ENCODE peak calls at places on chromosomes 1 and 21, in five cellular contexts. One of them, this sample, is unnamed.

GRCh38 chr1:226677121-226678020 is 61.7 kb downstream of the ITPKB start:
- DNase-seq in stimulated activated CD4-positive, alpha-beta T cell treated with anti-CD3 and anti-CD28 coated beads, Interleukin-15, amount 100 ng/mL, for 1 hour: peak; percentile 51
- DNase-seq in iPS-NIHi11: no peak
- DNase-seq in mesothelial cell of epicardium: no peak
- DNase-seq in activated CD4-positive, alpha-beta T cell treated with anti-CD3 and anti-CD28 coated beads for 4 hours: peak; percentile 72
- DNase-seq in this sample: no peak

GRCh38 chr1:210942513-210942912 is 191.4 kb downstream of the KCNH1 start:
- DNase-seq in stimulated activated CD4-positive, alpha-beta T cell treated with anti-CD3 and anti-CD28 coated beads, Interleukin-15, amount 100 ng/mL, for 1 hour: no peak
- DNase-seq in iPS-NIHi11: no peak
- DNase-seq in mesothelial cell of epicardium: no peak
- DNase-seq in activated CD4-positive, alpha-beta T cell treated with anti-CD3 and anti-CD28 coated beads for 4 hours: no peak
- DNase-seq in this sample: no peak

GRCh38 chr21:40827509-40827908 is 19.4 kb downstream of the DSCAM start:
- DNase-seq in stimulated activated CD4-positive, alpha-beta T cell treated with anti-CD3 and anti-CD28 coated beads, Interleukin-15, amount 100 ng/mL, for 1 hour: no peak
- DNase-seq in iPS-NIHi11: no peak
- DNase-seq in mesothelial cell of epicardium: no peak
- DNase-seq in activated CD4-positive, alpha-beta T cell treated with anti-CD3 and anti-CD28 coated beads for 4 hours: no peak
- DNase-seq in this sample: no peak

GRCh38 chr1:43660355-43660754 is 10.4 kb downstream of the KDM4A start:
- DNase-seq in stimulated activated CD4-positive, alpha-beta T cell treated with anti-CD3 and anti-CD28 coated beads, Interleukin-15, amount 100 ng/mL, for 1 hour: no peak
- DNase-seq in iPS-NIHi11: peak; percentile 65
- DNase-seq in mesothelial cell of epicardium: no peak
- DNase-seq in activated CD4-positive, alpha-beta T cell treated with anti-CD3 and anti-CD28 coated beads for 4 hours: no peak
- DNase-seq in this sample: no peak

GRCh38 chr1:155893389-155894142 is 17.6 kb downstream of the RIT1 start:
- DNase-seq in stimulated activated CD4-positive, alpha-beta T cell treated with anti-CD3 and anti-CD28 coated beads, Interleukin-15, amount 100 ng/mL, for 1 hour: no peak
- DNase-seq in iPS-NIHi11: peak; percentile 23
- DNase-seq in mesothelial cell of epicardium: no peak
- DNase-seq in activated CD4-positive, alpha-beta T cell treated with anti-CD3 and anti-CD28 coated beads for 4 hours: peak; percentile 17
- DNase-seq in this sample: no peak

GRCh38 chr1:59027176-59027575 is 243.3 kb upstream of the JUN start:
- DNase-seq in stimulated activated CD4-positive, alpha-beta T cell treated with anti-CD3 and anti-CD28 coated beads, Interleukin-15, amount 100 ng/mL, for 1 hour: no peak
- DNase-seq in iPS-NIHi11: no peak
- DNase-seq in mesothelial cell of epicardium: no peak
- DNase-seq in activated CD4-positive, alpha-beta T cell treated with anti-CD3 and anti-CD28 coated beads for 4 hours: no peak
- DNase-seq in this sample: no peak

GRCh38 chr1:168483531-168483930 is 60.3 kb downstream of the XCL2 start:
- DNase-seq in stimulated activated CD4-positive, alpha-beta T cell treated with anti-CD3 and anti-CD28 coated beads, Interleukin-15, amount 100 ng/mL, for 1 hour: no peak
- DNase-seq in iPS-NIHi11: no peak
- DNase-seq in mesothelial cell of epicardium: no peak
- DNase-seq in activated CD4-positive, alpha-beta T cell treated with anti-CD3 and anti-CD28 coated beads for 4 hours: no peak
- DNase-seq in this sample: no peak

GRCh38 chr1:246329900-246330299 is 177.2 kb downstream of the SMYD3 start:
- DNase-seq in stimulated activated CD4-positive, alpha-beta T cell treated with anti-CD3 and anti-CD28 coated beads, Interleukin-15, amount 100 ng/mL, for 1 hour: no peak
- DNase-seq in iPS-NIHi11: no peak
- DNase-seq in mesothelial cell of epicardium: no peak
- DNase-seq in activated CD4-positive, alpha-beta T cell treated with anti-CD3 and anti-CD28 coated beads for 4 hours: no peak
- DNase-seq in this sample: no peak

GRCh38 chr1:154272217-154272998 is at the start of gene HAX1:
- DNase-seq in stimulated activated CD4-positive, alpha-beta T cell treated with anti-CD3 and anti-CD28 coated beads, Interleukin-15, amount 100 ng/mL, for 1 hour: peak; percentile 95
- DNase-seq in iPS-NIHi11: peak; percentile 93
- DNase-seq in mesothelial cell of epicardium: peak; percentile 67
- DNase-seq in activated CD4-positive, alpha-beta T cell treated with anti-CD3 and anti-CD28 coated beads for 4 hours: peak; percentile 98
- DNase-seq in this sample: peak; percentile 91

GRCh38 chr1:168598125-168598524 is 21.7 kb downstream of the XCL1 start:
- DNase-seq in stimulated activated CD4-positive, alpha-beta T cell treated with anti-CD3 and anti-CD28 coated beads, Interleukin-15, amount 100 ng/mL, for 1 hour: no peak
- DNase-seq in iPS-NIHi11: no peak
- DNase-seq in mesothelial cell of epicardium: no peak
- DNase-seq in activated CD4-positive, alpha-beta T cell treated with anti-CD3 and anti-CD28 coated beads for 4 hours: no peak
- DNase-seq in this sample: no peak

GRCh38 chr21:35324372-35325220 is 275.5 kb upstream of the RUNX1 start:
- DNase-seq in stimulated activated CD4-positive, alpha-beta T cell treated with anti-CD3 and anti-CD28 coated beads, Interleukin-15, amount 100 ng/mL, for 1 hour: no peak
- DNase-seq in iPS-NIHi11: no peak
- DNase-seq in mesothelial cell of epicardium: no peak
- DNase-seq in activated CD4-positive, alpha-beta T cell treated with anti-CD3 and anti-CD28 coated beads for 4 hours: no peak
- DNase-seq in this sample: no peak

GRCh38 chr1:223023863-223024262 is 119.2 kb downstream of the TLR5 start:
- DNase-seq in stimulated activated CD4-positive, alpha-beta T cell treated with anti-CD3 and anti-CD28 coated beads, Interleukin-15, amount 100 ng/mL, for 1 hour: no peak
- DNase-seq in iPS-NIHi11: no peak
- DNase-seq in mesothelial cell of epicardium: no peak
- DNase-seq in activated CD4-positive, alpha-beta T cell treated with anti-CD3 and anti-CD28 coated beads for 4 hours: no peak
- DNase-seq in this sample: no peak

GRCh38 chr1:184754479-184755225 is at the start of gene EDEM3:
- DNase-seq in stimulated activated CD4-positive, alpha-beta T cell treated with anti-CD3 and anti-CD28 coated beads, Interleukin-15, amount 100 ng/mL, for 1 hour: peak; percentile 91
- DNase-seq in iPS-NIHi11: peak; percentile 98
- DNase-seq in mesothelial cell of epicardium: peak; percentile 92
- DNase-seq in activated CD4-positive, alpha-beta T cell treated with anti-CD3 and anti-CD28 coated beads for 4 hours: peak; percentile 96
- DNase-seq in this sample: peak; percentile 99

GRCh38 chr1:90730247-90731022 is 13.3 kb upstream of the BARHL2 start:
- DNase-seq in stimulated activated CD4-positive, alpha-beta T cell treated with anti-CD3 and anti-CD28 coated beads, Interleukin-15, amount 100 ng/mL, for 1 hour: no peak
- DNase-seq in iPS-NIHi11: no peak
- DNase-seq in mesothelial cell of epicardium: no peak
- DNase-seq in activated CD4-positive, alpha-beta T cell treated with anti-CD3 and anti-CD28 coated beads for 4 hours: no peak
- DNase-seq in this sample: no peak

GRCh38 chr1:53737648-53738204 is 1.2 kb downstream of the GLIS1 start:
- DNase-seq in stimulated activated CD4-positive, alpha-beta T cell treated with anti-CD3 and anti-CD28 coated beads, Interleukin-15, amount 100 ng/mL, for 1 hour: no peak
- DNase-seq in iPS-NIHi11: peak; percentile 46
- DNase-seq in mesothelial cell of epicardium: no peak
- DNase-seq in activated CD4-positive, alpha-beta T cell treated with anti-CD3 and anti-CD28 coated beads for 4 hours: no peak
- DNase-seq in this sample: no peak

GRCh38 chr1:21517161-21517589 is 8.0 kb downstream of the ALPL start:
- DNase-seq in stimulated activated CD4-positive, alpha-beta T cell treated with anti-CD3 and anti-CD28 coated beads, Interleukin-15, amount 100 ng/mL, for 1 hour: no peak
- DNase-seq in iPS-NIHi11: no peak
- DNase-seq in mesothelial cell of epicardium: no peak
- DNase-seq in activated CD4-positive, alpha-beta T cell treated with anti-CD3 and anti-CD28 coated beads for 4 hours: no peak
- DNase-seq in this sample: no peak

GRCh38 chr1:161267332-161267731 is 8.8 kb downstream of the PCP4L1 start:
- DNase-seq in stimulated activated CD4-positive, alpha-beta T cell treated with anti-CD3 and anti-CD28 coated beads, Interleukin-15, amount 100 ng/mL, for 1 hour: no peak
- DNase-seq in iPS-NIHi11: no peak
- DNase-seq in mesothelial cell of epicardium: no peak
- DNase-seq in activated CD4-positive, alpha-beta T cell treated with anti-CD3 and anti-CD28 coated beads for 4 hours: no peak
- DNase-seq in this sample: no peak

GRCh38 chr1:117657031-117657430 is 51.2 kb downstream of the TENT5C start:
- DNase-seq in stimulated activated CD4-positive, alpha-beta T cell treated with anti-CD3 and anti-CD28 coated beads, Interleukin-15, amount 100 ng/mL, for 1 hour: no peak
- DNase-seq in iPS-NIHi11: no peak
- DNase-seq in mesothelial cell of epicardium: no peak
- DNase-seq in activated CD4-positive, alpha-beta T cell treated with anti-CD3 and anti-CD28 coated beads for 4 hours: peak; percentile 24
- DNase-seq in this sample: no peak

GRCh38 chr1:67880056-67880601 is 46.9 kb upstream of the GNG12 start:
- DNase-seq in stimulated activated CD4-positive, alpha-beta T cell treated with anti-CD3 and anti-CD28 coated beads, Interleukin-15, amount 100 ng/mL, for 1 hour: no peak
- DNase-seq in iPS-NIHi11: no peak
- DNase-seq in mesothelial cell of epicardium: no peak
- DNase-seq in activated CD4-positive, alpha-beta T cell treated with anti-CD3 and anti-CD28 coated beads for 4 hours: no peak
- DNase-seq in this sample: peak; percentile 46

GRCh38 chr1:56278052-56278451 is 301.3 kb downstream of the PLPP3 start:
- DNase-seq in stimulated activated CD4-positive, alpha-beta T cell treated with anti-CD3 and anti-CD28 coated beads, Interleukin-15, amount 100 ng/mL, for 1 hour: no peak
- DNase-seq in iPS-NIHi11: no peak
- DNase-seq in mesothelial cell of epicardium: no peak
- DNase-seq in activated CD4-positive, alpha-beta T cell treated with anti-CD3 and anti-CD28 coated beads for 4 hours: no peak
- DNase-seq in this sample: no peak

GRCh38 chr1:4653796-4654715 is at the start of gene AJAP1:
- DNase-seq in stimulated activated CD4-positive, alpha-beta T cell treated with anti-CD3 and anti-CD28 coated beads, Interleukin-15, amount 100 ng/mL, for 1 hour: no peak
- DNase-seq in iPS-NIHi11: peak; percentile 78
- DNase-seq in mesothelial cell of epicardium: no peak
- DNase-seq in activated CD4-positive, alpha-beta T cell treated with anti-CD3 and anti-CD28 coated beads for 4 hours: no peak
- DNase-seq in this sample: no peak

GRCh38 chr1:11354893-11355593 is 82.0 kb downstream of the UBIAD1 start:
- DNase-seq in stimulated activated CD4-positive, alpha-beta T cell treated with anti-CD3 and anti-CD28 coated beads, Interleukin-15, amount 100 ng/mL, for 1 hour: no peak
- DNase-seq in iPS-NIHi11: peak; percentile 57
- DNase-seq in mesothelial cell of epicardium: no peak
- DNase-seq in activated CD4-positive, alpha-beta T cell treated with anti-CD3 and anti-CD28 coated beads for 4 hours: no peak
- DNase-seq in this sample: no peak

GRCh38 chr1:96683931-96684330 is 37.7 kb upstream of the PTBP2 start:
- DNase-seq in stimulated activated CD4-positive, alpha-beta T cell treated with anti-CD3 and anti-CD28 coated beads, Interleukin-15, amount 100 ng/mL, for 1 hour: no peak
- DNase-seq in iPS-NIHi11: no peak
- DNase-seq in mesothelial cell of epicardium: no peak
- DNase-seq in activated CD4-positive, alpha-beta T cell treated with anti-CD3 and anti-CD28 coated beads for 4 hours: no peak
- DNase-seq in this sample: no peak

GRCh38 chr1:170238704-170239391 is 93.1 kb downstream of the NTMT2 start:
- DNase-seq in stimulated activated CD4-positive, alpha-beta T cell treated with anti-CD3 and anti-CD28 coated beads, Interleukin-15, amount 100 ng/mL, for 1 hour: no peak
- DNase-seq in iPS-NIHi11: no peak
- DNase-seq in mesothelial cell of epicardium: no peak
- DNase-seq in activated CD4-positive, alpha-beta T cell treated with anti-CD3 and anti-CD28 coated beads for 4 hours: no peak
- DNase-seq in this sample: no peak

GRCh38 chr1:33649759-33650158 is 177.3 kb downstream of the ZSCAN20 start:
- DNase-seq in stimulated activated CD4-positive, alpha-beta T cell treated with anti-CD3 and anti-CD28 coated beads, Interleukin-15, amount 100 ng/mL, for 1 hour: no peak
- DNase-seq in iPS-NIHi11: no peak
- DNase-seq in mesothelial cell of epicardium: no peak
- DNase-seq in activated CD4-positive, alpha-beta T cell treated with anti-CD3 and anti-CD28 coated beads for 4 hours: no peak
- DNase-seq in this sample: no peak

GRCh38 chr1:155379180-155379876 is 58.6 kb downstream of the RUSC1 start:
- DNase-seq in stimulated activated CD4-positive, alpha-beta T cell treated with anti-CD3 and anti-CD28 coated beads, Interleukin-15, amount 100 ng/mL, for 1 hour: no peak
- DNase-seq in iPS-NIHi11: peak; percentile 29
- DNase-seq in mesothelial cell of epicardium: no peak
- DNase-seq in activated CD4-positive, alpha-beta T cell treated with anti-CD3 and anti-CD28 coated beads for 4 hours: no peak
- DNase-seq in this sample: no peak

GRCh38 chr21:44405948-44406872 is 49.1 kb upstream of the LRRC3 start:
- DNase-seq in stimulated activated CD4-positive, alpha-beta T cell treated with anti-CD3 and anti-CD28 coated beads, Interleukin-15, amount 100 ng/mL, for 1 hour: no peak
- DNase-seq in iPS-NIHi11: no peak
- DNase-seq in mesothelial cell of epicardium: no peak
- DNase-seq in activated CD4-positive, alpha-beta T cell treated with anti-CD3 and anti-CD28 coated beads for 4 hours: no peak
- DNase-seq in this sample: no peak

GRCh38 chr1:10701145-10701544 is 95.3 kb downstream of the CASZ1 start:
- DNase-seq in stimulated activated CD4-positive, alpha-beta T cell treated with anti-CD3 and anti-CD28 coated beads, Interleukin-15, amount 100 ng/mL, for 1 hour: no peak
- DNase-seq in iPS-NIHi11: no peak
- DNase-seq in mesothelial cell of epicardium: no peak
- DNase-seq in activated CD4-positive, alpha-beta T cell treated with anti-CD3 and anti-CD28 coated beads for 4 hours: no peak
- DNase-seq in this sample: no peak

GRCh38 chr1:66779475-66780078 is 21.5 kb downstream of the INSL5 start:
- DNase-seq in stimulated activated CD4-positive, alpha-beta T cell treated with anti-CD3 and anti-CD28 coated beads, Interleukin-15, amount 100 ng/mL, for 1 hour: no peak
- DNase-seq in iPS-NIHi11: no peak
- DNase-seq in mesothelial cell of epicardium: no peak
- DNase-seq in activated CD4-positive, alpha-beta T cell treated with anti-CD3 and anti-CD28 coated beads for 4 hours: no peak
- DNase-seq in this sample: no peak

GRCh38 chr1:248849152-248849551 is 9.7 kb downstream of the ZNF692 start:
- DNase-seq in stimulated activated CD4-positive, alpha-beta T cell treated with anti-CD3 and anti-CD28 coated beads, Interleukin-15, amount 100 ng/mL, for 1 hour: no peak
- DNase-seq in iPS-NIHi11: no peak
- DNase-seq in mesothelial cell of epicardium: no peak
- DNase-seq in activated CD4-positive, alpha-beta T cell treated with anti-CD3 and anti-CD28 coated beads for 4 hours: no peak
- DNase-seq in this sample: no peak

GRCh38 chr1:108199231-108199657 is 899 bp downstream of the SLC25A24 start:
- DNase-seq in stimulated activated CD4-positive, alpha-beta T cell treated with anti-CD3 and anti-CD28 coated beads, Interleukin-15, amount 100 ng/mL, for 1 hour: no peak
- DNase-seq in iPS-NIHi11: peak; percentile 44
- DNase-seq in mesothelial cell of epicardium: no peak
- DNase-seq in activated CD4-positive, alpha-beta T cell treated with anti-CD3 and anti-CD28 coated beads for 4 hours: no peak
- DNase-seq in this sample: peak; percentile 71

GRCh38 chr1:147493349-147493748 is 48.0 kb upstream of the BCL9 start:
- DNase-seq in stimulated activated CD4-positive, alpha-beta T cell treated with anti-CD3 and anti-CD28 coated beads, Interleukin-15, amount 100 ng/mL, for 1 hour: no peak
- DNase-seq in iPS-NIHi11: no peak
- DNase-seq in mesothelial cell of epicardium: no peak
- DNase-seq in activated CD4-positive, alpha-beta T cell treated with anti-CD3 and anti-CD28 coated beads for 4 hours: no peak
- DNase-seq in this sample: no peak

GRCh38 chr1:20723537-20724363 is 5.9 kb upstream of the KIF17 start:
- DNase-seq in stimulated activated CD4-positive, alpha-beta T cell treated with anti-CD3 and anti-CD28 coated beads, Interleukin-15, amount 100 ng/mL, for 1 hour: no peak
- DNase-seq in iPS-NIHi11: no peak
- DNase-seq in mesothelial cell of epicardium: peak; percentile 4
- DNase-seq in activated CD4-positive, alpha-beta T cell treated with anti-CD3 and anti-CD28 coated beads for 4 hours: no peak
- DNase-seq in this sample: no peak

GRCh38 chr1:42143875-42144274 is 9.3 kb upstream of the GUCA2B start:
- DNase-seq in stimulated activated CD4-positive, alpha-beta T cell treated with anti-CD3 and anti-CD28 coated beads, Interleukin-15, amount 100 ng/mL, for 1 hour: no peak
- DNase-seq in iPS-NIHi11: no peak
- DNase-seq in mesothelial cell of epicardium: no peak
- DNase-seq in activated CD4-positive, alpha-beta T cell treated with anti-CD3 and anti-CD28 coated beads for 4 hours: no peak
- DNase-seq in this sample: no peak

GRCh38 chr21:41142051-41142795 is 25.7 kb upstream of the BACE2 start:
- DNase-seq in stimulated activated CD4-positive, alpha-beta T cell treated with anti-CD3 and anti-CD28 coated beads, Interleukin-15, amount 100 ng/mL, for 1 hour: no peak
- DNase-seq in iPS-NIHi11: peak; percentile 69
- DNase-seq in mesothelial cell of epicardium: no peak
- DNase-seq in activated CD4-positive, alpha-beta T cell treated with anti-CD3 and anti-CD28 coated beads for 4 hours: no peak
- DNase-seq in this sample: no peak

GRCh38 chr1:11462224-11462923 is 16.6 kb upstream of the DISP3 start:
- DNase-seq in stimulated activated CD4-positive, alpha-beta T cell treated with anti-CD3 and anti-CD28 coated beads, Interleukin-15, amount 100 ng/mL, for 1 hour: no peak
- DNase-seq in iPS-NIHi11: no peak
- DNase-seq in mesothelial cell of epicardium: no peak
- DNase-seq in activated CD4-positive, alpha-beta T cell treated with anti-CD3 and anti-CD28 coated beads for 4 hours: no peak
- DNase-seq in this sample: no peak

GRCh38 chr1:153615406-153615805 is 719 bp downstream of the S100A14 start:
- DNase-seq in stimulated activated CD4-positive, alpha-beta T cell treated with anti-CD3 and anti-CD28 coated beads, Interleukin-15, amount 100 ng/mL, for 1 hour: no peak
- DNase-seq in iPS-NIHi11: no peak
- DNase-seq in mesothelial cell of epicardium: no peak
- DNase-seq in activated CD4-positive, alpha-beta T cell treated with anti-CD3 and anti-CD28 coated beads for 4 hours: no peak
- DNase-seq in this sample: no peak

GRCh38 chr1:160862151-160863061 is at the start of gene CD244:
- DNase-seq in stimulated activated CD4-positive, alpha-beta T cell treated with anti-CD3 and anti-CD28 coated beads, Interleukin-15, amount 100 ng/mL, for 1 hour: no peak
- DNase-seq in iPS-NIHi11: no peak
- DNase-seq in mesothelial cell of epicardium: no peak
- DNase-seq in activated CD4-positive, alpha-beta T cell treated with anti-CD3 and anti-CD28 coated beads for 4 hours: peak; percentile 18
- DNase-seq in this sample: no peak